ENCODE peak calls at places on chromosomes 16 and 17, in four cellular contexts. N is SK-N-SH, S is HCT116, R is suprapubic skin. J is an unnamed sample.

GRCh38 chr17:63196772-63197335 is 230.8 kb downstream of the TANC2 start:
- DNase-seq in R (no peak), S (no peak), N (no peak), J (no peak)

GRCh38 chr16:89562939-89563338 is 2.5 kb downstream of the RPL13 start:
- DNase-seq in R (no peak), S (no peak), N (no peak), J (no peak)

GRCh38 chr17:16818340-16818739 is 128.3 kb downstream of the CCDC144A start:
- DNase-seq in N (no peak), R (no peak), S (no peak), J (no peak)

GRCh38 chr17:7837375-7838290 is 3.6 kb downstream of the KDM6B start:
- DNase-seq in R (no peak), S (no peak), N (no peak), J (no peak)

GRCh38 chr17:20189322-20189721 is 180.2 kb downstream of the SPECC1 start:
- DNase-seq in S (no peak), R (no peak), N (no peak), J (no peak)

GRCh38 chr17:82933006-82933310 is 93.1 kb upstream of the ZNF750 start:
- DNase-seq in N (no peak), S (no peak), R (peak; percentile 60), J (no peak)

GRCh38 chr17:62135742-62136141 is 70.7 kb upstream of the MED13 start:
- DNase-seq in R (no peak), S (no peak), N (no peak), J (no peak)

GRCh38 chr16:10918294-10919002 is 23.8 kb downstream of the DEXI start:
- DNase-seq in N (peak; percentile 88), S (peak; percentile 88), R (peak; percentile 98), J (no peak)

GRCh38 chr16:87340198-87340597 is 23.0 kb upstream of the C16orf95 start:
- DNase-seq in N (no peak), R (no peak), S (no peak), J (no peak)

GRCh38 chr17:21464611-21465021 is 88.5 kb downstream of the KCNJ12 start:
- DNase-seq in R (no peak), N (no peak), S (no peak), J (peak; percentile 81)

GRCh38 chr17:2406903-2407790 is 6.3 kb upstream of the MNT start:
- DNase-seq in N (no peak), R (peak; percentile 86), S (peak; percentile 90), J (peak; percentile 94)

GRCh38 chr16:66925322-66925840 is at the start of gene RRAD:
- DNase-seq in S (no peak), N (no peak), R (no peak), J (no peak)

GRCh38 chr17:42857389-42857788 is 6.4 kb downstream of the AOC3 start:
- DNase-seq in R (no peak), S (no peak), N (no peak), J (no peak)

DNA sequence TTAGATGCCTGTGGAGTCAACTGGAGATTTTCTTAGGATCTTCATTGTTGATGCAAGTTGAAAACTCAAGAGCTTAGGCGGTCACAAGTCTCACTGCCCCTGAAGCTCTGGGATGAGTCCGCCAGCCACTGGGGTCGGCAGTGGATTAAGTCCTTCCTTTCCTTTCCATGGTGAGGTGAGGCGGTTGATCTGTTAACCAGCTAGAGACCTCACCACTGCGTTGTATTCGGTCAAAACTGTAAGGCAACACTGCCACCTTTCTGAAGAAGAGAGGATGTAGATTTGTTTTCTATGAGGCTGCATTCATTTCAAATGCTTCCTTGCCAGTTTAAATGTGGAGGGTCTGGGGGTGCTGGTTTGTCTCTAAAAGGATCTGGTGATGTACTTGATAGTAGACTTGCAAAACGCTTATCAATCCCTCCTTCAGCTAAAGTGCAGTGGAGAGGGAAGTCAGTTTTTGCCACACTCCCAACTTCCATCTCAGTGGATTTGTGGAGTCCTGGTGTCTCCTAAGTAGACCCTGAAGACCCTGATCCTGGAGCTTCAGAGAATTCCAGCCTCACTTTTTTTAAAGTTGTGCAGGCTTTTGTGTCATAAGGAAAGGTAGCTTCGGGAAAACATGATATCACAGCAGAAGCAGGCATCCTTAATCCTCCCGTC is 1.7 kb downstream of the MYOCD start:
- DNase-seq in R (no peak), S (peak; percentile 40), N (peak; percentile 13), J (no peak)
- TF ChIP-seq POLR2AphosphoS5 in R (no peak), S (no peak), N (no peak), J (no peak)

GRCh38 chr16:3292604-3293003 is 9.3 kb downstream of the ZNF263 start:
- DNase-seq in R (no peak), N (no peak), S (no peak), J (no peak)
- H3K9me3 ChIP-seq in R (peaks cover 66% of the 10 kb centered on the region), N (peaks cover 18% of the 10 kb centered on the region), S (peaks cover 33% of the 10 kb centered on the region), J (peaks cover 73% of the 10 kb centered on the region)

GRCh38 chr17:39776267-39776666 is 38.5 kb downstream of the GRB7 start:
- DNase-seq in R (no peak), S (no peak), N (no peak), J (no peak)

GRCh38 chr17:39774043-39774442 is 36.3 kb downstream of the GRB7 start:
- DNase-seq in N (no peak), R (no peak), S (no peak), J (no peak)

GRCh38 chr17:39781028-39781800 is 43.5 kb downstream of the GRB7 start:
- DNase-seq in N (no peak), R (no peak), S (no peak), J (no peak)

GRCh38 chr17:39775075-39775474 is 37.3 kb downstream of the GRB7 start:
- DNase-seq in R (no peak), N (no peak), S (no peak), J (no peak)

DNA sequence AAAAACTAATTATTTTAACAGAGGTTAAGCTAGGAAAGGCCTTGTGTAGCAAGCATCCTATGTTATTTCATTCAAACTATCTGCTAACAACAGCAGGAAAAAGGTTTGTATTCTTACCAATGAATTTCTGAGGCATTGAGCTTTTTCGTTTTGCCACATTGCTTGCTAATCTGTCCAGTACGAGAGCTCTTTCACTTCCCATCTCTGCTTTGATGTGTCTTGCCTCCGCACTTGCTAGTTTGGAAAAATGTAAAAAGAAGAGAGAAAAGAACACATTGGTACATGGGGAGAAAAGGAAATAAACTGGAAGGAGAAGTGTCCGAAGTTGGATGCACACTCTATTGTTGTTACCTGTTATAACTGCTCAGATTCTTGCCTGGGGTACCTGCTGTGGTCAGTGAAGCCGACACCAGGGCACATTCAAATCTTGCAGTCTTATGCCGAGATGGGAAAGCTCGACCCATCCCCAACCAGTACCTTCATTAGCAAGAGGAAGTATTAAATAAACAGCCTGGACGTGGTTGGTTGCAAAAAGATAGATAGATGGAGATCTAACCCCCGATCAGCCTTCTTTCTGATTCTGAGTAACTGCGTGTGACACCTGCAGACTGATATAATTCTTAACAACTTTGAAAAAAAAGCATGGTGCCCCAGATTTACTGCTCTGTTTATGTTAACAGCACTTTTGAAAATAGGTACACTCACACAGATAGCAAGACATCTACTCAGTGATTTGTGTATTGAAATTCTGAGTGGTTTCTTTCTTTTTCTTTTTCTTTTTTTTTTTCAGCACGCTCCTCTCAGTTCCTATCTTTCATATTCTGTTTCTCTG is 40.0 kb downstream of the GRB7 start:
- DNase-seq in R (no peak), N (no peak), S (no peak), J (no peak)
- TF ChIP-seq POLR2AphosphoS5 in R (no peak), N (no peak), S (no peak), J (no peak)

DNA sequence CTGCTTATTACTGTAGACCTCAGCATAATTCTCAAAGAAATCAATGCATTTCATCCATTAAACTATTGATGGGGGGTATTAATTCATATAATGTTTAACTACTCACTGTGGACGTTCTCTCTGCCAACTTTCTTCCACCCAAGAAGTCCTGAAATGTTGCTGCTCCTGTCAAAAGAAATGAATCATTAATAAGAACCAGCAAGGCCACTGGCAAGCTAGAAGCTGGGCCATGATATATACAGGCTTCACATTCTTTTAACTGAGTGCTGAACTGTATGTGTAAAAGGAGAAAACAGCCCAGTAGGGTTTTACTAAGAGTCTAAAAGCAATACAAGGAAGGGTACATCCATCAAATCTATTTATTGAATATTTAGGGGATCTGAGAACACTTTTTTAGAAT is 626.4 kb upstream of the SOX9 start:
- DNase-seq in R (no peak), S (no peak), N (no peak), J (no peak)
- H3K9me3 ChIP-seq in R (no peaks in the 10 kb centered on the region), S (no peaks in the 10 kb centered on the region), N (no peaks in the 10 kb centered on the region), J (no peaks in the 10 kb centered on the region)

GRCh38 chr17:4219241-4219640 is 44.5 kb downstream of the ANKFY1 start:
- DNase-seq in R (no peak), N (no peak), S (no peak), J (no peak)

GRCh38 chr17:4221899-4222659 is 41.7 kb downstream of the ANKFY1 start:
- DNase-seq in R (no peak), S (no peak), N (no peak), J (no peak)

GRCh38 chr17:4215882-4216411 is 47.8 kb downstream of the ANKFY1 start:
- DNase-seq in N (peak; percentile 18), R (no peak), S (no peak), J (no peak)

GRCh38 chr17:4221163-4221562 is 42.6 kb downstream of the ANKFY1 start:
- DNase-seq in N (no peak), S (no peak), R (no peak), J (no peak)

GRCh38 chr17:4220655-4221054 is 43.1 kb downstream of the ANKFY1 start:
- DNase-seq in S (no peak), R (no peak), N (no peak), J (no peak)
- TF ChIP-seq POLR2AphosphoS5 in S (no peak), R (no peak), N (no peak), J (peak; percentile 16)

GRCh38 chr17:50688168-50688719 is 19.5 kb downstream of the ANKRD40 start:
- DNase-seq in S (no peak), R (no peak), N (no peak), J (no peak)

GRCh38 chr17:50689251-50689650 is 18.5 kb downstream of the ANKRD40 start:
- DNase-seq in N (no peak), R (no peak), S (no peak), J (no peak)

GRCh38 chr17:50690887-50691549 is 16.7 kb downstream of the ANKRD40 start:
- DNase-seq in R (no peak), N (no peak), S (no peak), J (no peak)

GRCh38 chr17:50691550-50692447 is 15.9 kb downstream of the ANKRD40 start:
- DNase-seq in R (no peak), S (no peak), N (no peak), J (no peak)

DNA sequence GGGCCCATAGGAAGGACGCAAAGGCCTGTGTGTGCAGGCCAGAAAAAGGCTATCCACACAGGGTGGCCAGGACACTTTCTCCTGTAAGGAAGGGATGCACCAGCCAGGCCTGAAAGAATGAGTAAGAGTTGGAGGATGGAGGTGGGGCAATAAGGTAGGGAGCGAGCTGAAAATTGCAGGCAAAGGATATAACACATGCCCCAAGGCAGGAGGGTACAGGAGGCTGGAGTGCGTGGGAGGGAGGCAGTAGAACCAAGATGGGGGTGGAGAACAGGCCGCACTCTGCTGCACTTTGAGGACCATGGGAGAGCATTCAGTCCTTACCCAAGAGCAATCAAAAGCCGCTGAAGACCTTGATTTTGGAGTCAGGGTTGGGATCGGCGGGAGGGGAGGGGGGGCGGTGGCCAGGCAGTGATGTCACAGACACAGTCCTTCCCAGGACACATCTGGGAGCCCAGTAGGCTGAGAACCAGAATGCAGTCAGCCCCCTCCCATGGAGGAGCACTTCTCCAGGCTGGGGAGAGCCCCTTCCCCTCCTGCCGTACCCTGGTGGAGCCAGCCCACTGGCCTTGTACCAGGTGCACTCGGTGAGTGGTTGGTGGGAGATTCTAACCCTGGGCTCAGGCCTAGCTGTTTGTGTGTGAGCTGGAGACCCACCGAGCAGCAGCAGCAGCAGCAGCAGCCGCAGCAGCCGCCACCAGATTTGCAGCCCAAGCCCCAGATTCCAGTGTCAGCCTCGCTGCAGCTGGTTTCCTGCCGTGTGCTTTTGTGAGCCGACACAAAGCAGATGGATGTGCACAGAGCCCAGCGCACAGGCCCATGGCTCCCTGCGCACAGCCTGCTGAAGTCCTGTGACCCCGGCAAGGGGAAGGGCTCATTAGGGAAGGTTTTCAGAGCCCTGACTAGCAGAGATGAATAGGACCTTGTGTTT is 17.5 kb downstream of the ANKRD40 start:
- DNase-seq in R (no peak), S (no peak), N (peak; percentile 67), J (no peak)
- H3K9me3 ChIP-seq in R (no peaks in the 10 kb centered on the region), S (no peaks in the 10 kb centered on the region), N (no peaks in the 10 kb centered on the region), J (no peaks in the 10 kb centered on the region)

GRCh38 chr17:80780381-80781187 is 211.1 kb upstream of the CHMP6 start:
- DNase-seq in S (no peak), N (no peak), R (peak; percentile 41), J (no peak)
- TF ChIP-seq POLR2AphosphoS5 in S (no peak), N (no peak), R (no peak), J (no peak)

J was measured in vagina.